ENCODE peak calls at places on chromosomes 7 and 10, in four cellular contexts. F, D, E and C are unnamed samples.

GRCh38 chr7:1324028-1324900 is 91.6 kb downstream of the UNCX start:
- DNase-seq in E (no peak), F (no peak), D (no peak), C (no peak)

GRCh38 chr10:71236286-71236685 is 23.9 kb downstream of the UNC5B start:
- DNase-seq in E (no peak), D (no peak), F (no peak), C (no peak)

GRCh38 chr10:47045331-47045861 is 134.2 kb downstream of the PTPN20 start:
- DNase-seq in D (no peak), E (no peak), F (no peak), C (no peak)

GRCh38 chr10:12667006-12667405 is 317.7 kb downstream of the CAMK1D start:
- DNase-seq in F (no peak), E (no peak), D (no peak), C (no peak)

GRCh38 chr10:77159538-77160110 is 478.0 kb downstream of the KCNMA1 start:
- DNase-seq in E (no peak), F (no peak), D (no peak), C (no peak)

GRCh38 chr7:98621573-98622482 is 4.7 kb downstream of the NPTX2 start:
- DNase-seq in E (no peak), D (no peak), F (no peak), C (no peak)

GRCh38 chr10:15715619-15716227 is 4.0 kb downstream of the ITGA8 start:
- DNase-seq in D (no peak), F (no peak), E (no peak), C (no peak)

GRCh38 chr10:73810735-73811465 is 498 bp downstream of the NDST2 start:
- DNase-seq in F (peak; percentile 63), E (peak; percentile 54), D (peak; percentile 22), C (no peak)

GRCh38 chr7:69276011-69276729 is 322.1 kb upstream of the AUTS2 start:
- DNase-seq in D (no peak), E (no peak), F (no peak), C (no peak)